ENCODE peak calls at places on chromosome 18, in seven cellular contexts. A, Y, Q, E, G, V and L are unnamed samples.
A peak's percentile ranks its signal among the peaks of the same experiment; 100 is the strongest.

GRCh38 chr18:77001979-77002378 is 130.6 kb downstream of the MBP start:
- DNase-seq in A (no peak), Y (no peak), Q (no peak), E (no peak), G (no peak), V (no peak), L (no peak)

GRCh38 chr18:24185805-24186204 is 46.9 kb downstream of the CABYR start:
- DNase-seq in A (no peak), Y (no peak), Q (no peak), E (no peak), G (no peak), V (no peak), L (no peak)

GRCh38 chr18:23740105-23740830 is 51.0 kb downstream of the LAMA3 start:
- DNase-seq in A (no peak), Y (no peak), Q (peak; percentile 40), E (peak; percentile 63), G (no peak), V (peak; percentile 24), L (no peak)

GRCh38 chr18:44134447-44134846 is 546.2 kb upstream of the SETBP1 start:
- DNase-seq in A (no peak), Y (no peak), Q (no peak), E (no peak), G (no peak), V (no peak), L (no peak)

GRCh38 chr18:5787936-5788335 is 107.4 kb downstream of the TMEM200C start:
- DNase-seq in A (no peak), Y (no peak), Q (no peak), E (no peak), G (no peak), V (no peak), L (no peak)

GRCh38 chr18:33677891-33678290 is 99.9 kb downstream of the ASXL3 start:
- DNase-seq in A (no peak), Y (no peak), Q (no peak), E (no peak), G (no peak), V (no peak), L (no peak)

GRCh38 chr18:50011813-50012445 is 183.0 kb downstream of the MYO5B start:
- DNase-seq in A (no peak), Y (no peak), Q (peak; percentile 70), E (no peak), G (no peak), V (peak; percentile 3), L (no peak)

GRCh38 chr18:11901826-11902438 is 6.2 kb downstream of the MPPE1 start:
- DNase-seq in A (no peak), Y (no peak), Q (no peak), E (no peak), G (no peak), V (no peak), L (no peak)

GRCh38 chr18:48834421-48835011 is 116.2 kb downstream of the SMAD7 start:
- DNase-seq in A (no peak), Y (peak; percentile 85), Q (peak; percentile 84), E (peak; percentile 96), G (peak; percentile 63), V (peak; percentile 75), L (peak; percentile 99)

GRCh38 chr18:9095297-9096012 is 7.0 kb upstream of the NDUFV2 start:
- DNase-seq in A (no peak), Y (no peak), Q (no peak), E (no peak), G (no peak), V (no peak), L (no peak)

GRCh38 chr18:51077217-51077616 is 47.2 kb downstream of the SMAD4 start:
- DNase-seq in A (no peak), Y (no peak), Q (no peak), E (no peak), G (no peak), V (no peak), L (no peak)

GRCh38 chr18:44974174-44974573 is 293.5 kb downstream of the SETBP1 start:
- DNase-seq in A (no peak), Y (no peak), Q (no peak), E (no peak), G (no peak), V (no peak), L (no peak)